ENCODE peak calls at places on chromosome 20, in nine cellular contexts. U is left ventricle myocardium inferior, Y is cardiac fibroblast, J is ascending aorta, I is astrocyte, V is coronary artery, O is HFF-Myc, D is right cardiac atrium, N is hepatocyte. E is an unnamed sample.

GRCh38 chr20:1711826-1712601 is 54.4 kb upstream of the SIRPG start:
- DNase-seq in D (no peak), V (no peak), O (no peak), I (no peak), J (no peak), U (no peak), Y (peak), N (no peak), E (no peak)

GRCh38 chr20:17228624-17229061 is 1.8 kb downstream of the PCSK2 start:
- DNase-seq in N (peak), O (no peak), J (no peak), I (no peak), V (no peak), U (no peak), D (peak), Y (no peak), E (no peak)

GRCh38 chr20:57958050-57958420 is 248.2 kb upstream of the PMEPA1 start:
- DNase-seq in U (no peak), D (no peak), J (no peak), Y (no peak), I (no peak), O (no peak), V (no peak), N (no peak), E (no peak)

GRCh38 chr20:5626603-5627002 is 123.6 kb upstream of the SHLD1 start:
- DNase-seq in U (no peak), V (no peak), I (no peak), N (no peak), D (no peak), O (no peak), J (no peak), Y (no peak), E (no peak)

GRCh38 chr20:16708590-16708989 is 21.2 kb upstream of the SNRPB2 start:
- DNase-seq in D (no peak), N (no peak), J (no peak), O (no peak), I (no peak), U (no peak), Y (no peak), V (no peak), E (no peak)

GRCh38 chr20:40232288-40232687 is 456.7 kb downstream of the MAFB start:
- DNase-seq in I (no peak), N (no peak), D (no peak), U (no peak), V (no peak), Y (no peak), J (no peak), O (no peak), E (no peak)

GRCh38 chr20:2948968-2949367 is 75.7 kb downstream of the PTPRA start:
- DNase-seq in J (no peak), D (no peak), O (no peak), Y (no peak), I (no peak), N (no peak), V (no peak), U (no peak), E (no peak)

GRCh38 chr20:3105256-3106137 is 21.0 kb upstream of the AVP start:
- DNase-seq in Y (no peak), U (no peak), O (no peak), V (no peak), D (no peak), I (no peak), J (no peak), N (no peak), E (no peak)

GRCh38 chr20:2312876-2313275 is 17.1 kb downstream of the TGM3 start:
- DNase-seq in U (no peak), N (no peak), J (no peak), D (no peak), Y (no peak), O (peak), V (no peak), I (no peak), E (no peak)

GRCh38 chr20:64091340-64091739 is 7.1 kb upstream of the LKAAEAR1 start:
- DNase-seq in I (no peak), D (no peak), N (no peak), O (no peak), J (no peak), V (no peak), Y (no peak), U (no peak), E (no peak)

GRCh38 chr20:3258429-3258828 is 19.4 kb upstream of the SLC4A11 start:
- DNase-seq in O (no peak), V (no peak), J (no peak), I (no peak), D (no peak), N (no peak), U (no peak), Y (no peak), E (no peak)

GRCh38 chr20:610130-611046 is at the start of gene TCF15:
- DNase-seq in N (peak), O (no peak), Y (peak), D (peak), U (peak), V (no peak), I (no peak), J (no peak), E (no peak)
- H3K4me3 ChIP-seq in N (no peak), O (no peak), Y (no peak), D (peak), U (peak), V (peak), I (no peak), J (peak), E (peak)

GRCh38 chr20:53622247-53623114 is 28.8 kb upstream of the ZNF217 start:
- DNase-seq in D (no peak), U (no peak), Y (peak), V (peak), J (no peak), I (no peak), O (no peak), N (peak), E (no peak)

GRCh38 chr20:53621482-53622246 is 28.0 kb upstream of the ZNF217 start:
- DNase-seq in Y (peak), J (no peak), I (peak), D (peak), V (peak), N (peak), U (peak), O (peak), E (peak)

GRCh38 chr20:53623127-53623453 is 29.5 kb upstream of the ZNF217 start:
- DNase-seq in U (no peak), N (no peak), J (no peak), Y (no peak), V (no peak), I (no peak), D (no peak), O (no peak), E (no peak)

GRCh38 chr20:53626584-53626983 is 32.9 kb upstream of the ZNF217 start:
- DNase-seq in N (no peak), J (no peak), V (no peak), Y (no peak), D (no peak), I (no peak), U (no peak), O (no peak), E (no peak)

GRCh38 chr20:53623454-53624206 is 30.0 kb upstream of the ZNF217 start:
- DNase-seq in J (peak), N (peak), I (peak), D (peak), Y (peak), O (no peak), V (peak), U (peak), E (peak)
- H3K4me3 ChIP-seq in J (peak), N (peak), I (peak), D (peak), Y (no peak), O (peak), V (peak), U (peak), E (no peak)

DNA sequence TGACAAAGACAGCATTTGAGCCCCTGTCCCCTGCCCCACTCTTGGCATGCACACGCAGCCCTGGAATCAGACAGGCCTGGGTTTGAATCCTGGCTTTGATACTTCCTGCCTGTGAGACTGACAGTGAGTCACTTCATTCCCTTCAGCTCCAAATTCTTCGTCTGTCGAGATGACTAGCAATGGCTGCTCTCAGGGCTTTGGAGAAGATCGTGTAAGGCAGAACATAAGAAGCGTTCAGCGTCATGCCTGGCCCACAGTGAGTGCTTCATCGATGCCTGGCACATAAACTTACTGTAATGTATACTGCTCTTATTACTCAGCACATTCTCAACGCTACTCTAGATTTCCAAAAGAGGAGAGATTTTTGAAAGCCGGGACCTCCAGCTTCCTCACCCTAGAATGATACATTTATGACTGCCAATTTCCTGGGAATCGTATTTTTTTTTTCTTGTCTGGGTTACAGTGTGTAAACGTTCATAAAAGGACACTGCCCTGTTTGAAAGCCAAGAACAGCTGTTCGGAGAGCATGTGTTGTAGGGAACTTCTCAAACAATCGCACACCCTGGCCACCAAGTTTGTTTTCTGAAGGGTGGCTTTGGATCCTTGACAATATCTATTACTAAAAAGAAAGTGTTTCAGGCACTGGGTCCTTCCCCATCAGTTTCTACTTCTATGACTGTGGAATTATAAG is 16.2 kb upstream of the BCAS1 start:
- DNase-seq in U (no peak), O (no peak), D (no peak), V (no peak), I (peak), J (no peak), N (no peak), Y (peak), E (no peak)
- H3K4me3 ChIP-seq in U (no peak), O (no peak), D (no peak), V (no peak), I (no peak), J (peak), N (no peak), Y (no peak), E (no peak)

DNA sequence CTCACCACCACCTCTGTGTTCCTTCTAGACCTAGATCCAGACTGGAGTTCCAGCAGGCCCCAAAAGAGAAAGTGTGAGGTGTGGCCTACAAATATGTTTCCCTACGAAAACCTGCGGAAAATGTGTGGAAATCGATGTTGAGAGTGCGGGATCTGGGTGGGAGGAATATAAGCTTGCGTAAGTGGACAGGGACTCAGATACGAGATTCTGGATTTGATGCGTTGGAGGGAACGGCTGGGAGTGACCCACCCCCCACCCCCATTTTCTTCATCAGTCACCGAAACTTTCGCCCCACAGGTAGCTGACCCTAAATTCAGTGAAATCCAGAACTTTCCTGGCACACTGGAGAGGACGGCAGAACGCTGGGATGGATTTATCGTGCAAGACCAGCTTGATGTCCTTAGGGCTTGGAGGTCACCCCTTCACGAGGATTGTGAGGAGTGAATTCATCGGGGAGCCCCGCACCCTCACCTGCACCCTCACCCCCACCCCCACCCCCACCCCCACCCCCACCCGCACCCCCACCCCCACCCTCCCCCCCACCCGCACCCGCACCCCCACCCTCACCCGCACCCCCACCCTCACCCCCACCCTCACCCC is 13.2 kb upstream of the TCFL5 start:
- DNase-seq in J (no peak), I (no peak), Y (no peak), N (no peak), U (no peak), D (peak), O (no peak), V (no peak), E (peak)
- H3K4me3 ChIP-seq in J (no peak), I (no peak), Y (no peak), N (no peak), U (no peak), D (no peak), O (no peak), V (no peak), E (no peak)

GRCh38 chr20:61668771-61669503 is 396.7 kb downstream of the TAF4 start:
- DNase-seq in Y (no peak), D (peak), O (no peak), U (no peak), I (no peak), N (no peak), J (no peak), V (no peak), E (no peak)
- H3K4me3 ChIP-seq in Y (no peak), D (no peak), O (no peak), U (no peak), I (no peak), N (no peak), J (no peak), V (no peak), E (no peak)

GRCh38 chr20:55255016-55255415 is 750.3 kb downstream of the CBLN4 start:
- DNase-seq in J (no peak), I (no peak), N (no peak), O (no peak), Y (no peak), D (no peak), U (no peak), V (no peak), E (no peak)

GRCh38 chr20:55253765-55254164 is 751.6 kb downstream of the CBLN4 start:
- DNase-seq in V (no peak), I (peak), N (peak), U (no peak), O (no peak), J (no peak), D (peak), Y (no peak), E (peak)

GRCh38 chr20:55251170-55251569 is 754.1 kb downstream of the CBLN4 start:
- DNase-seq in O (no peak), U (no peak), D (no peak), J (no peak), N (no peak), Y (no peak), I (no peak), V (no peak), E (no peak)

GRCh38 chr20:55252525-55252924 is 752.8 kb downstream of the CBLN4 start:
- DNase-seq in V (no peak), O (no peak), D (no peak), I (peak), Y (no peak), N (no peak), U (no peak), J (no peak), E (no peak)
- H3K4me3 ChIP-seq in V (no peak), O (no peak), D (no peak), I (no peak), Y (no peak), N (no peak), U (no peak), J (no peak), E (no peak)

DNA sequence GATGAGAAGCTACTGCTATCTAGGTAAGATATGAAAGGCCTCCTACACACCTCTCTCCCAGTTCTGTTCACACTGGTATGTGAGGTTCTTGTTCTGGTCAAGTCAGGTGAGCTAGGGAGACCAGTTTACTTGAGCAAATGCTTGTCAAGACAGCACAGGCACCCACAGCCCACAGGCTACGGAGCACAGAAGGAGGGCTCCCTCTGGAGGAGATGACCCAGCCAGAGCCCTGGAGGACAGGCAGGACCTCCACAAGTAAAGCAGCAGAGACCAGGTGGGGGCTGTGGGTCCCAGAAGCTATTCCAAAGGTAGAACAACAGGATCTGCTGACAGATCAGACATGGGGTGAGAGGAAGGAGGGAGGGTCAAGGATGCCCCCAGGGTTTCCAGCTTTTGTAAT is 13.2 kb downstream of the MMP24OS start:
- DNase-seq in U (no peak), J (no peak), I (peak), N (peak), D (no peak), Y (peak), V (no peak), O (no peak), E (no peak)
- H3K4me3 ChIP-seq in U (no peak), J (no peak), I (no peak), N (no peak), D (no peak), Y (no peak), V (no peak), O (no peak), E (no peak)

GRCh38 chr20:33685328-33686007 is 717 bp downstream of the E2F1 start:
- DNase-seq in N (peak), D (peak), V (no peak), O (no peak), I (no peak), J (no peak), Y (no peak), U (no peak), E (peak)

GRCh38 chr20:33687993-33688937 is 2.1 kb upstream of the E2F1 start:
- DNase-seq in Y (no peak), I (no peak), N (peak), D (no peak), O (no peak), V (no peak), J (no peak), U (no peak), E (no peak)

GRCh38 chr20:33686008-33686983 is at the start of gene E2F1:
- DNase-seq in V (peak), I (peak), O (peak), J (peak), Y (peak), N (peak), U (peak), D (peak), E (peak)

GRCh38 chr20:33687370-33687915 is 1.3 kb upstream of the E2F1 start:
- DNase-seq in Y (peak), N (peak), I (no peak), J (no peak), V (no peak), O (no peak), U (no peak), D (peak), E (no peak)

GRCh38 chr20:33686984-33687366 is 790 bp upstream of the E2F1 start:
- DNase-seq in D (peak), V (no peak), J (no peak), U (no peak), I (no peak), O (no peak), N (no peak), Y (no peak), E (no peak)
- H3K4me3 ChIP-seq in D (no peak), V (peak), J (peak), U (peak), I (peak), O (peak), N (no peak), Y (peak), E (no peak)

DNA sequence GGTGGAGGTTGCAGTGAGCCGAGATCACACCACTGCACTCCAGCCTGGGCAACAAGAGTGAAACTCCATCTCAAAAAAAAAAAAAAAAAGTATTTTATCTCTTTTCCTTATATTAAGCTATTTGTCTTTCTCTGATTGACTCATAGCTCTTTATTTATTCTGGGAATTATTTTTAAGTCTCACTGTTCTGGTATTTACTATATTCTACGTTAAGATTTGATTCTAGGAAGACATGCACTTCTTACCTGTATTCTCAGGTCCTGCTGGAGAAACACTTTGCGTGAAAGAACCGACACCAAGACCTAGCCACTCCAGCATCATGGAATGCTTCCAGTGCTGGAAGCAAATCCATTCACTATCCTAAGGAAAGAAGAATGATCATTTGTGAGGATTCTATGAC is 17.6 kb downstream of the ZNFX1 start:
- DNase-seq in V (no peak), D (no peak), O (no peak), J (no peak), U (no peak), I (no peak), N (no peak), Y (no peak), E (no peak)
- H3K4me3 ChIP-seq in V (no peak), D (no peak), O (no peak), J (no peak), U (no peak), I (no peak), N (no peak), Y (no peak), E (no peak)

GRCh38 chr20:32532246-32532645 is 52.9 kb downstream of the NOL4L start:
- DNase-seq in Y (no peak), N (no peak), V (no peak), J (no peak), O (no peak), I (no peak), U (no peak), D (no peak), E (no peak)

GRCh38 chr20:32535316-32535952 is 49.7 kb downstream of the NOL4L start:
- DNase-seq in U (no peak), O (no peak), N (no peak), I (no peak), Y (no peak), V (no peak), D (no peak), J (no peak), E (no peak)

GRCh38 chr20:32535953-32536823 is 48.9 kb downstream of the NOL4L start:
- DNase-seq in I (no peak), U (peak), Y (no peak), N (peak), O (no peak), J (no peak), V (no peak), D (peak), E (no peak)

GRCh38 chr20:32536861-32537656 is 48.1 kb downstream of the NOL4L start:
- DNase-seq in O (no peak), Y (no peak), J (no peak), U (no peak), D (peak), I (no peak), V (no peak), N (peak), E (peak)

GRCh38 chr20:32534661-32535240 is 50.4 kb downstream of the NOL4L start:
- DNase-seq in I (no peak), J (no peak), V (no peak), Y (no peak), U (no peak), O (no peak), D (no peak), N (no peak), E (no peak)
- H3K4me3 ChIP-seq in I (no peak), J (no peak), V (no peak), Y (no peak), U (no peak), O (no peak), D (no peak), N (no peak), E (no peak)